ENCODE peak calls at places on chromosomes 3 and 15, in eight cellular contexts. B is Jurkat, Clone E6-1; N is erythroblast; Y is mesothelial cell of epicardium; Z is fibroblast of the aortic adventitia; W is MV-4-11; H is iPS-NIHi11; A is lung microvascular endothelial cell. D is an unnamed sample.
A peak's percentile ranks its signal among the peaks of the same experiment; 100 is the strongest.

GRCh38 chr15:58222698-58223097 is 84.5 kb downstream of the AQP9 start:
- DNase-seq in B (no peak), N (no peak), Y (no peak), Z (no peak), W (no peak), H (no peak), A (peak; percentile 11), D (no peak)

GRCh38 chr3:106392905-106393304 is 524.1 kb upstream of the CBLB start:
- DNase-seq in B (no peak), N (no peak), Y (no peak), Z (peak; percentile 24), W (no peak), H (no peak), A (no peak), D (no peak)

GRCh38 chr15:55279746-55280351 is 9.8 kb downstream of the RAB27A start:
- DNase-seq in B (peak; percentile 32), N (peak; percentile 83), Y (no peak), Z (peak; percentile 79), W (peak; percentile 84), H (no peak), A (peak; percentile 96), D (no peak)

GRCh38 chr15:94480289-94480834 is 249.0 kb downstream of the MCTP2 start:
- DNase-seq in B (no peak), N (no peak), Y (no peak), Z (no peak), W (no peak), H (no peak), A (no peak), D (no peak)

GRCh38 chr3:130975251-130975650 is 51.4 kb downstream of the ASTE1 start:
- DNase-seq in B (no peak), N (no peak), Y (no peak), Z (no peak), W (no peak), H (peak; percentile 5), A (no peak), D (no peak)

GRCh38 chr3:188006726-188007393 is 147.1 kb upstream of the LPP start:
- DNase-seq in B (no peak), N (no peak), Y (no peak), Z (peak; percentile 15), W (no peak), H (peak; percentile 33), A (peak; percentile 89), D (no peak)

GRCh38 chr15:88066758-88067157 is 189.8 kb downstream of the NTRK3 start:
- DNase-seq in B (no peak), N (no peak), Y (no peak), Z (no peak), W (no peak), H (no peak), A (no peak), D (no peak)

GRCh38 chr3:16790432-16791379 is 94.0 kb upstream of the PLCL2 start:
- DNase-seq in B (no peak), N (no peak), Y (no peak), Z (no peak), W (peak; percentile 42), H (no peak), A (no peak), D (no peak)

GRCh38 chr3:148379763-148380162 is 317.9 kb upstream of the AGTR1 start:
- DNase-seq in B (peak; percentile 24), N (peak; percentile 11), Y (no peak), Z (peak; percentile 79), W (no peak), H (peak; percentile 49), A (peak; percentile 70), D (no peak)

GRCh38 chr15:92074646-92075045 is 221.1 kb downstream of the SLCO3A1 start:
- DNase-seq in B (no peak), N (no peak), Y (no peak), Z (peak; percentile 91), W (no peak), H (no peak), A (peak; percentile 64), D (peak; percentile 31)

GRCh38 chr15:20351448-20351961 is 190.1 kb downstream of the GOLGA6L6 start:
- DNase-seq in B (no peak), N (no peak), Y (peak; percentile 40), Z (no peak), W (no peak), H (no peak), A (no peak), D (no peak)

GRCh38 chr3:30886888-30887287 is 7.6 kb downstream of the GADL1 start:
- DNase-seq in B (no peak), N (no peak), Y (no peak), Z (no peak), W (no peak), H (no peak), A (no peak), D (no peak)

GRCh38 chr3:14570089-14570488 is 29.9 kb upstream of the GRIP2 start:
- DNase-seq in B (peak; percentile 78), N (no peak), Y (no peak), Z (no peak), W (peak; percentile 26), H (no peak), A (no peak), D (no peak)

GRCh38 chr3:100340527-100340926 is 6.0 kb downstream of the NIT2 start:
- DNase-seq in B (no peak), N (no peak), Y (no peak), Z (no peak), W (no peak), H (no peak), A (no peak), D (no peak)

GRCh38 chr3:32684029-32684799 is 774 bp upstream of the CNOT10 start:
- DNase-seq in B (no peak), N (no peak), Y (no peak), Z (no peak), W (no peak), H (no peak), A (no peak), D (no peak)

GRCh38 chr3:116440196-116440595 is 5.1 kb downstream of the LSAMP start:
- DNase-seq in B (no peak), N (no peak), Y (no peak), Z (peak; percentile 67), W (no peak), H (no peak), A (no peak), D (no peak)

GRCh38 chr15:74768771-74769342 is 13.0 kb upstream of the CSK start:
- DNase-seq in B (no peak), N (peak; percentile 60), Y (peak; percentile 80), Z (peak; percentile 54), W (peak; percentile 37), H (peak; percentile 79), A (peak; percentile 53), D (peak; percentile 37)

GRCh38 chr3:71254658-71255057 is 328.9 kb downstream of the FOXP1 start:
- DNase-seq in B (no peak), N (no peak), Y (no peak), Z (peak; percentile 89), W (no peak), H (no peak), A (no peak), D (no peak)

GRCh38 chr3:10707089-10707983 is 108.7 kb upstream of the SLC6A11 start:
- DNase-seq in B (no peak), N (no peak), Y (no peak), Z (no peak), W (no peak), H (peak; percentile 61), A (no peak), D (no peak)

GRCh38 chr3:101167341-101167740 is 153.0 kb downstream of the IMPG2 start:
- DNase-seq in B (no peak), N (no peak), Y (no peak), Z (no peak), W (no peak), H (no peak), A (no peak), D (no peak)

GRCh38 chr3:108931025-108931424 is 22.7 kb downstream of the GUCA1C start:
- DNase-seq in B (no peak), N (no peak), Y (no peak), Z (no peak), W (no peak), H (peak; percentile 18), A (no peak), D (no peak)

GRCh38 chr3:111594205-111594604 is 941 bp downstream of the ZBED2 start:
- DNase-seq in B (no peak), N (no peak), Y (no peak), Z (peak; percentile 81), W (no peak), H (peak; percentile 20), A (no peak), D (no peak)

GRCh38 chr3:58565621-58566397 is 11.4 kb downstream of the FAM107A start:
- DNase-seq in B (peak; percentile 24), N (no peak), Y (no peak), Z (no peak), W (no peak), H (peak; percentile 39), A (no peak), D (no peak)

D was measured in tibial nerve.